ENCODE peak calls at places on chromosomes 7 and 10, in nine cellular contexts. X is GM12865; S is fibroblast of pulmonary artery; Q is CD4-positive, alpha-beta T cell; D is fibroblast of the aortic adventitia; H is coronary artery; Y is AG09309; E is heart left ventricle; C is mesothelial cell of epicardium. R is an unnamed sample.

GRCh38 chr7:138843632-138844580 is 45.9 kb upstream of the ATP6V0A4 start:
- DNase-seq in X (no peak), S (no peak), Q (no peak), D (peak; percentile 24), H (no peak), Y (no peak), E (no peak), C (no peak), R (no peak)

GRCh38 chr10:132397036-132397541 is at the start of gene PWWP2B:
- DNase-seq in X (peak; percentile 26), S (peak; percentile 23), Q (no peak), D (no peak), H (no peak), Y (no peak), E (peak; percentile 70), C (no peak), R (no peak)

GRCh38 chr7:16940777-16941176 is 59.0 kb upstream of the AGR3 start:
- DNase-seq in X (no peak), S (no peak), Q (no peak), D (no peak), H (no peak), Y (no peak), E (no peak), C (no peak), R (no peak)

GRCh38 chr10:58641708-58642107 is 129.0 kb downstream of the BICC1 start:
- DNase-seq in X (no peak), S (peak; percentile 86), Q (no peak), D (peak; percentile 86), H (no peak), Y (no peak), E (no peak), C (no peak), R (no peak)

GRCh38 chr7:130921391-130922180 is 187.6 kb upstream of the KLF14 start:
- DNase-seq in X (no peak), S (peak; percentile 92), Q (no peak), D (peak; percentile 98), H (peak; percentile 95), Y (peak; percentile 71), E (peak; percentile 72), C (no peak), R (no peak)

GRCh38 chr7:123725586-123726171 is 23.1 kb downstream of the WASL start:
- DNase-seq in X (no peak), S (no peak), Q (no peak), D (no peak), H (no peak), Y (no peak), E (no peak), C (no peak), R (no peak)

GRCh38 chr10:100368721-100369120 is 21.7 kb downstream of the SCD start:
- DNase-seq in X (no peak), S (no peak), Q (no peak), D (no peak), H (no peak), Y (no peak), E (no peak), C (no peak), R (no peak)

GRCh38 chr7:84088669-84089278 is 105.8 kb downstream of the SEMA3A start:
- DNase-seq in X (no peak), S (no peak), Q (no peak), D (no peak), H (no peak), Y (no peak), E (no peak), C (no peak), R (no peak)

GRCh38 chr10:84214612-84215235 is 10.6 kb downstream of the LRIT2 start:
- DNase-seq in X (peak; percentile 73), S (no peak), Q (no peak), D (no peak), H (no peak), Y (no peak), E (no peak), C (no peak), R (no peak)

GRCh38 chr7:38382627-38383026 is 109.2 kb upstream of the TARP start:
- DNase-seq in X (no peak), S (peak; percentile 14), Q (no peak), D (peak; percentile 16), H (no peak), Y (peak; percentile 32), E (no peak), C (no peak), R (no peak)

GRCh38 chr10:16954280-16955030 is 137.2 kb upstream of the RSU1 start:
- DNase-seq in X (no peak), S (no peak), Q (no peak), D (no peak), H (no peak), Y (no peak), E (no peak), C (no peak), R (no peak)

GRCh38 chr10:12981570-12981969 is 19.9 kb downstream of the CCDC3 start:
- DNase-seq in X (no peak), S (peak; percentile 45), Q (no peak), D (no peak), H (no peak), Y (no peak), E (no peak), C (no peak), R (no peak)

GRCh38 chr7:132815696-132816334 is 239.5 kb upstream of the PLXNA4 start:
- DNase-seq in X (no peak), S (peak; percentile 54), Q (no peak), D (peak; percentile 79), H (no peak), Y (no peak), E (no peak), C (no peak), R (no peak)

GRCh38 chr10:8392216-8392615 is 337.7 kb downstream of the GATA3 start:
- DNase-seq in X (no peak), S (peak; percentile 52), Q (no peak), D (peak; percentile 58), H (no peak), Y (peak; percentile 66), E (no peak), C (no peak), R (no peak)

DNA sequence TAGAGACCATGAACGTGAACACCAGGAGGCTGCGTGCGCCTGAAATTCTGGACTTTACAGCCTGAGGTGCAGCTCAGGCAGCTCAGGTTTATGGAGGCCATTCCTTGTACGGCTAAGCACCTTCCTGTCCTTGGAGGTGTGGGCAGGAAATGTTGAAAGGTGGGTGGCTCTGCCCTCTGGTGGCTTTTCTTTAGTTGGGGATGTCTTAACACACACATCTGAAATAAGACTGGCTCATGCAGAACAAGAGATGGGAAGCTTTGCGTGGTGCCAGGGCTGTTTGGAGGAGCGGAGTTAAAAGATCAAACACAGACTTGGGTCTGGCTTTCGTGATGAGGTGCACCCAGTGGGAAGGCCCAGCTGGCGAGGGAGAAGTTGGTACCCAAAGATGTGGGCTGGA is 64.1 kb downstream of the DOCK1 start:
- DNase-seq in X (no peak), S (peak; percentile 6), Q (no peak), D (peak; percentile 8), H (no peak), Y (no peak), E (no peak), C (no peak), R (no peak)
- TF ChIP-seq CTCF in X (no peak), S (no peak), Q (no peak), D (no peak), H (no peak), Y (peak; percentile 8), E (no peak), C (no peak), R (no peak)

DNA sequence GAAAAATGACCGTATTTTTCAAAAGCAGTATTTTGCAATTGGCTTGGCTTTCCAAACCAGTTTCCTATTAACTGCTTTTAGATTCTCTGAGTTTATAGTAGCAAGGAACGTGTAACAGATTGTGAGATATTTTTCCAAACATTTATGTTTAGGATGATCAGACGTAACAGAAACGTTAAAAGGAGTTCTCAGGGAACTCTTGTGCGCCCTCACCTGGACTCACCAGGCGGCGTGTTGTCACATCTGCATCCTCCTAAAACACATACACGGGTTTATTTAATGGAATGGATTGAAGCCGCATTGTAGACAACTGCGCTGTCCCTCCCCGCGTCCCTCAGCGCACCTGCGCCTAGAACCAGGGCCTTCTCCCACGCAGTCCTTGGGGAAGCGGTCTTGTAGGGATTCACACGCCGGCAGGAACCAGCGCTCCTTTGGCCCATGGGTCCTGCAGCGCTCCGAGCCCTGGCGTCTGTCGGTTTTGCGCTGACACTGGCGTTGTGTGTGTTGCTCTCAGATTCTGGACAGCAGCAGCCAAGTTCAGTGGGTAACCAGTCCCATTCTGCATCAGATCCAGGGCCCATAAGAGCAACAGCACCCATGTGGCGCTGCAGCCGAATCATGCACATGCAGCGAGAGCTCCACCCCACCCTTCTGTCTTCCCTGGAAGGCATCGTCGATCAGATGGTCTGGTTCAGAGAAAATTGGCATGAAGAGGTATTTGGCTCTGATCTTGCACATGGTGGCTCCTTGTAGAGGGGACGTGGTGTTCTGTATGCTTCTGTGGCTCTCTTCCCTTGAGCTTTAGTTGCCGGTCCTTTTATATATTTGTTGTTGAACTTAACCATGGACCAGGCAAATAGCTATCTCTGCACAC is 114.9 kb downstream of the TRRAP start:
- DNase-seq in X (no peak), S (no peak), Q (no peak), D (no peak), H (peak; percentile 56), Y (no peak), E (no peak), C (no peak), R (no peak)
- TF ChIP-seq CTCF in X (no peak), S (peak; percentile 5), Q (no peak), D (no peak), H (no peak), Y (peak; percentile 11), E (no peak), C (no peak), R (no peak)

GRCh38 chr10:34157501-34157900 is 657.6 kb downstream of the PARD3 start:
- DNase-seq in X (no peak), S (peak; percentile 10), Q (no peak), D (peak; percentile 31), H (no peak), Y (no peak), E (no peak), C (no peak), R (no peak)

GRCh38 chr10:34152434-34152833 is 662.7 kb downstream of the PARD3 start:
- DNase-seq in X (no peak), S (no peak), Q (no peak), D (no peak), H (no peak), Y (no peak), E (no peak), C (no peak), R (no peak)

GRCh38 chr10:34154371-34154770 is 660.7 kb downstream of the PARD3 start:
- DNase-seq in X (no peak), S (no peak), Q (no peak), D (no peak), H (no peak), Y (no peak), E (no peak), C (no peak), R (no peak)

GRCh38 chr10:34160595-34160994 is 654.5 kb downstream of the PARD3 start:
- DNase-seq in X (no peak), S (no peak), Q (no peak), D (no peak), H (no peak), Y (no peak), E (no peak), C (no peak), R (no peak)

GRCh38 chr10:34156781-34157425 is 658.2 kb downstream of the PARD3 start:
- DNase-seq in X (no peak), S (peak; percentile 25), Q (no peak), D (peak; percentile 22), H (no peak), Y (no peak), E (no peak), C (no peak), R (no peak)
- TF ChIP-seq CTCF in X (no peak), S (peak; percentile 31), Q (no peak), D (peak; percentile 30), H (no peak), Y (peak; percentile 32), E (no peak), C (no peak), R (no peak)

GRCh38 chr10:71719464-71720303 is at the start of gene C10orf105:
- DNase-seq in X (no peak), S (no peak), Q (no peak), D (no peak), H (no peak), Y (no peak), E (no peak), C (no peak), R (no peak)
- TF ChIP-seq CTCF in X (no peak), S (no peak), Q (no peak), D (no peak), H (no peak), Y (no peak), E (no peak), C (no peak), R (no peak)

R was measured in osteocyte.